ENCODE peak calls at places on chromosomes 13 and 19, in eight cellular contexts. L is NCI-H1092 treated with DMSO at 0.1 percent for 48 hours; G is substantia nigra; K is kidney tubule cell; Q is activated effector memory CD4-positive, alpha-beta T cell treated with anti-CD3 and anti-CD28 coated beads, Interleukin-2, amount 50 U/mL, for 16 hours; N is nephron progenitor cell; S is T-helper 17 cell; P is lower lobe of right lung. M is an unnamed sample.

GRCh38 chr19:35116085-35116801 is 620 bp downstream of the FXYD3 start:
- DNase-seq in L (no peak), G (no peak), K (no peak), Q (no peak), N (no peak), S (no peak), P (peak), M (no peak)

GRCh38 chr13:72255908-72256307 is 388.9 kb upstream of the DACH1 start:
- DNase-seq in L (peak), G (peak), K (peak), Q (no peak), N (peak), S (no peak), P (no peak), M (no peak)

GRCh38 chr19:10009269-10009665 is 1.0 kb downstream of the COL5A3 start:
- DNase-seq in L (no peak), G (peak), K (peak), Q (peak), N (peak), S (peak), P (peak), M (peak)

GRCh38 chr19:8638078-8638619 is 7.7 kb downstream of the NFILZ start:
- DNase-seq in L (no peak), G (no peak), K (no peak), Q (no peak), N (no peak), S (no peak), P (peak), M (no peak)

GRCh38 chr13:48776396-48776795 is 122.7 kb downstream of the CYSLTR2 start:
- DNase-seq in L (no peak), G (no peak), K (no peak), Q (no peak), N (no peak), S (no peak), P (no peak), M (no peak)

GRCh38 chr13:49497272-49497671 is 1.5 kb downstream of the PHF11 start:
- DNase-seq in L (no peak), G (no peak), K (no peak), Q (peak), N (no peak), S (no peak), P (no peak), M (no peak)

GRCh38 chr19:37907735-37908066 is 693 bp downstream of the SIPA1L3 start:
- DNase-seq in L (no peak), G (no peak), K (peak), Q (no peak), N (no peak), S (no peak), P (no peak), M (no peak)

GRCh38 chr13:34249546-34249945 is 431.6 kb downstream of the RFC3 start:
- DNase-seq in L (no peak), G (no peak), K (no peak), Q (no peak), N (no peak), S (no peak), P (no peak), M (no peak)

GRCh38 chr13:27041341-27041740 is 130.3 kb downstream of the USP12 start:
- DNase-seq in L (no peak), G (no peak), K (no peak), Q (no peak), N (no peak), S (no peak), P (no peak), M (no peak)

GRCh38 chr19:11138659-11139526 is 16.7 kb downstream of the SPC24 start:
- DNase-seq in L (no peak), G (peak), K (peak), Q (no peak), N (peak), S (no peak), P (peak), M (peak)

GRCh38 chr19:44401108-44401786 is at the start of gene ZNF285:
- DNase-seq in L (no peak), G (no peak), K (peak), Q (peak), N (peak), S (peak), P (peak), M (peak)

GRCh38 chr19:10364644-10365043 is 15.7 kb downstream of the TYK2 start:
- DNase-seq in L (no peak), G (peak), K (no peak), Q (no peak), N (no peak), S (no peak), P (no peak), M (no peak)

GRCh38 chr19:3986260-3987041 is 1.2 kb upstream of the EEF2 start:
- DNase-seq in L (peak), G (peak), K (peak), Q (peak), N (peak), S (peak), P (no peak), M (peak)

GRCh38 chr19:4910594-4911273 is 1.4 kb downstream of the UHRF1 start:
- DNase-seq in L (no peak), G (no peak), K (peak), Q (peak), N (peak), S (no peak), P (no peak), M (no peak)

GRCh38 chr13:24178847-24179845 is 18.6 kb downstream of the SPATA13 start:
- DNase-seq in L (no peak), G (no peak), K (peak), Q (no peak), N (no peak), S (no peak), P (no peak), M (no peak)

GRCh38 chr19:56141416-56141992 is 417 bp downstream of the ZNF444 start:
- DNase-seq in L (peak), G (no peak), K (no peak), Q (peak), N (no peak), S (peak), P (no peak), M (no peak)

GRCh38 chr19:48368942-48369341 is 4.8 kb downstream of the SYNGR4 start:
- DNase-seq in L (peak), G (no peak), K (peak), Q (no peak), N (no peak), S (no peak), P (no peak), M (no peak)

GRCh38 chr19:42281175-42282035 is 12.4 kb downstream of the CIC start:
- DNase-seq in L (peak), G (peak), K (no peak), Q (peak), N (no peak), S (no peak), P (no peak), M (no peak)

GRCh38 chr19:49558591-49558990 is 21.8 kb downstream of the NOSIP start:
- DNase-seq in L (no peak), G (no peak), K (no peak), Q (peak), N (no peak), S (no peak), P (no peak), M (no peak)

GRCh38 chr13:58085819-58086218 is 454.3 kb downstream of the PCDH17 start:
- DNase-seq in L (no peak), G (no peak), K (no peak), Q (no peak), N (no peak), S (no peak), P (no peak), M (no peak)

GRCh38 chr19:13804830-13805683 is 9.8 kb downstream of the ZSWIM4 start:
- DNase-seq in L (no peak), G (no peak), K (no peak), Q (no peak), N (peak), S (no peak), P (peak), M (no peak)

GRCh38 chr19:11196406-11197287 is 698 bp downstream of the KANK2 start:
- DNase-seq in L (no peak), G (no peak), K (peak), Q (no peak), N (peak), S (no peak), P (no peak), M (peak)